ENCODE peak calls at places on chromosomes 12 and 14, in nine cellular contexts. X is stomach; S is psoas muscle; N is lower lobe of right lung; W is H7; P is heart left ventricle; L is epithelial cell of esophagus; Y is CD4-positive, CD25-positive, alpha-beta regulatory T cell; F is choroid plexus epithelial cell. G is an unnamed sample.

GRCh38 chr14:77260199-77260598 is 10.8 kb downstream of the NGB start:
- DNase-seq in X (no peak), S (no peak), N (no peak), W (no peak), P (no peak), L (no peak), Y (no peak), F (no peak), G (no peak)

GRCh38 chr12:89239534-89239933 is 112.8 kb downstream of the DUSP6 start:
- DNase-seq in X (no peak), S (no peak), N (no peak), W (no peak), P (no peak), L (no peak), Y (peak; percentile 40), F (no peak), G (no peak)

GRCh38 chr12:15996254-15996653 is 85.1 kb downstream of the DERA start:
- DNase-seq in X (no peak), S (no peak), N (no peak), W (no peak), P (peak; percentile 58), L (peak; percentile 8), Y (no peak), F (peak; percentile 69), G (no peak)

GRCh38 chr12:53427905-53428594 is 4.4 kb downstream of the AMHR2 start:
- DNase-seq in X (no peak), S (no peak), N (no peak), W (no peak), P (no peak), L (peak; percentile 99), Y (peak; percentile 33), F (peak; percentile 77), G (no peak)

GRCh38 chr12:89339531-89339930 is 12.8 kb downstream of the DUSP6 start:
- DNase-seq in X (no peak), S (no peak), N (no peak), W (no peak), P (peak; percentile 42), L (no peak), Y (no peak), F (no peak), G (no peak)

GRCh38 chr12:56151672-56152131 is 685 bp upstream of the MYL6B start:
- DNase-seq in X (peak; percentile 68), S (peak; percentile 77), N (peak; percentile 77), W (peak; percentile 84), P (no peak), L (peak; percentile 66), Y (peak; percentile 86), F (peak; percentile 38), G (peak; percentile 68)

GRCh38 chr12:3041558-3042164 is 35.5 kb upstream of the TSPAN9 start:
- DNase-seq in X (peak; percentile 65), S (peak; percentile 80), N (no peak), W (peak; percentile 93), P (peak; percentile 62), L (peak; percentile 80), Y (peak; percentile 74), F (peak; percentile 88), G (peak; percentile 63)

GRCh38 chr12:97643961-97644360 is 181.4 kb downstream of the RMST start:
- DNase-seq in X (no peak), S (no peak), N (no peak), W (no peak), P (no peak), L (no peak), Y (no peak), F (no peak), G (no peak)

GRCh38 chr12:124174406-124174805 is 120.5 kb upstream of the RFLNA start:
- DNase-seq in X (no peak), S (no peak), N (no peak), W (no peak), P (peak; percentile 28), L (no peak), Y (no peak), F (peak; percentile 70), G (no peak)

GRCh38 chr12:9741726-9742125 is 8.8 kb upstream of the CLECL1 start:
- DNase-seq in X (peak; percentile 43), S (no peak), N (no peak), W (no peak), P (no peak), L (no peak), Y (peak; percentile 95), F (no peak), G (no peak)

GRCh38 chr14:23359722-23360447 is 5.1 kb downstream of the EFS start:
- DNase-seq in X (no peak), S (no peak), N (no peak), W (peak; percentile 30), P (no peak), L (no peak), Y (no peak), F (no peak), G (no peak)

GRCh38 chr12:2152134-2152533 is 99.3 kb downstream of the CACNA1C start:
- DNase-seq in X (no peak), S (no peak), N (no peak), W (no peak), P (no peak), L (no peak), Y (no peak), F (no peak), G (no peak)

GRCh38 chr12:24544368-24544767 is 404.5 kb downstream of the BCAT1 start:
- DNase-seq in X (no peak), S (no peak), N (no peak), W (no peak), P (no peak), L (no peak), Y (no peak), F (no peak), G (no peak)

GRCh38 chr12:88338486-88338885 is 196.4 kb downstream of the TMTC3 start:
- DNase-seq in X (no peak), S (no peak), N (no peak), W (no peak), P (no peak), L (no peak), Y (no peak), F (no peak), G (no peak)

GRCh38 chr14:106848330-106849121 is 1322.1 kb downstream of the TMEM121 start:
- DNase-seq in X (no peak), S (no peak), N (no peak), W (no peak), P (no peak), L (no peak), Y (peak; percentile 27), F (no peak), G (no peak)

GRCh38 chr14:66939409-66939808 is 249.8 kb upstream of the GARIN2 start:
- DNase-seq in X (no peak), S (no peak), N (no peak), W (no peak), P (no peak), L (no peak), Y (no peak), F (no peak), G (no peak)

GRCh38 chr12:20489645-20490044 is 121.3 kb downstream of the PDE3A start:
- DNase-seq in X (no peak), S (no peak), N (no peak), W (no peak), P (no peak), L (no peak), Y (no peak), F (peak; percentile 36), G (no peak)

GRCh38 chr12:90839340-90839739 is 115.6 kb downstream of the CCER1 start:
- DNase-seq in X (no peak), S (no peak), N (no peak), W (no peak), P (no peak), L (no peak), Y (no peak), F (no peak), G (no peak)

GRCh38 chr14:79332504-79333197 is 878.7 kb downstream of the DIO2 start:
- DNase-seq in X (no peak), S (no peak), N (no peak), W (no peak), P (no peak), L (no peak), Y (no peak), F (peak; percentile 9), G (no peak)
- H3K4me3 ChIP-seq in X (no peak overlapping the region), S (no peak overlapping the region), N (no peak overlapping the region), W (no peak overlapping the region), P (no peak overlapping the region), L (no peak overlapping the region), Y (no peak overlapping the region), F (no peak overlapping the region), G (no peak overlapping the region)

GRCh38 chr14:102506599-102506871 is 3.0 kb downstream of the ANKRD9 start:
- DNase-seq in X (no peak), S (peak; percentile 33), N (no peak), W (peak; percentile 43), P (no peak), L (no peak), Y (no peak), F (no peak), G (no peak)

GRCh38 chr14:102508410-102508773 is 1.2 kb downstream of the ANKRD9 start:
- DNase-seq in X (peak; percentile 80), S (peak; percentile 61), N (peak; percentile 69), W (peak; percentile 62), P (peak; percentile 75), L (peak; percentile 78), Y (no peak), F (no peak), G (no peak)

GRCh38 chr14:102507026-102507860 is 2.3 kb downstream of the ANKRD9 start:
- DNase-seq in X (no peak), S (peak; percentile 52), N (no peak), W (peak; percentile 66), P (no peak), L (peak; percentile 24), Y (no peak), F (no peak), G (no peak)

GRCh38 chr14:102508774-102509743 is 517 bp downstream of the ANKRD9 start:
- DNase-seq in X (peak; percentile 69), S (peak; percentile 85), N (peak; percentile 79), W (peak; percentile 88), P (peak; percentile 83), L (peak; percentile 40), Y (no peak), F (peak; percentile 35), G (no peak)

DNA sequence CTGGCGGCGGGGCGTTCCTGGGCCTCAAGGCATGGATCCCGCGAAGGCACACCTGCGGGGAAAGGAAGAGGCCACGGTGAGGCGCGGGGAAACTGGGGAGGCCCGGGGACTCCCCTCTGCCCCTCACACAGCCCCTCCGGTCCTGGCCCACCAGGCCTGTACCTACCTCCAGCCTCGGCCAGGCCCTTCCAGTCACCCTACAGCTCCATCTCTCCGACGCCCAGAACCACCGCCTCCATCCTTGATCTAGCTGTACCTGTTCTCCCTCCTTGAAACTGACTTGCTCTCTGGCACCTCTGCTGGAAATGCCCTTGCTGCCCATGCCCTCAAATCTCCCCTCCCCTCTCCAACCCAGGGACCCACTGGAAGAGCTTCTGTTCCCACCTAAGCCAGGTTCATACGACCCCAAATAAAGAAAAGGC is 1.7 kb downstream of the ANKRD9 start:
- DNase-seq in X (no peak), S (peak; percentile 55), N (no peak), W (peak; percentile 73), P (no peak), L (peak; percentile 32), Y (no peak), F (no peak), G (no peak)
- H3K4me3 ChIP-seq in X (no peak overlapping the region), S (peak overlapping the region; percentile 84), N (no peak overlapping the region), W (no peak overlapping the region), P (peak overlapping the region; percentile 64), L (peak overlapping the region; percentile 15), Y (no peak overlapping the region), F (no peak overlapping the region), G (no peak overlapping the region)

GRCh38 chr14:89628521-89628920 is 211.5 kb upstream of the FOXN3 start:
- DNase-seq in X (no peak), S (no peak), N (no peak), W (no peak), P (no peak), L (peak; percentile 52), Y (no peak), F (no peak), G (no peak)
- H3K4me3 ChIP-seq in X (no peak overlapping the region), S (no peak overlapping the region), N (no peak overlapping the region), W (no peak overlapping the region), P (no peak overlapping the region), L (no peak overlapping the region), Y (no peak overlapping the region), F (no peak overlapping the region), G (no peak overlapping the region)

GRCh38 chr14:67963960-67964359 is 144.4 kb downstream of the RAD51B start:
- DNase-seq in X (no peak), S (no peak), N (no peak), W (no peak), P (no peak), L (no peak), Y (no peak), F (no peak), G (no peak)
- H3K4me3 ChIP-seq in X (peak overlapping the region; percentile 8), S (no peak overlapping the region), N (no peak overlapping the region), W (no peak overlapping the region), P (peak overlapping the region; percentile 41), L (peak overlapping the region; percentile 4), Y (no peak overlapping the region), F (no peak overlapping the region), G (no peak overlapping the region)